ENCODE peak calls at places on chromosomes 16 and 17, in six cellular contexts. T is GM23338, W is neural progenitor cell, F is OCI-LY7, G is MM.1S, C is hepatocyte. Y is an unnamed sample.

GRCh38 chr17:77874303-77875050 is 84.0 kb upstream of the TNRC6C start:
- DNase-seq in T (no peak), W (no peak), F (no peak), G (no peak), C (no peak), Y (no peak)

GRCh38 chr16:51549836-51550235 is 398.8 kb upstream of the SALL1 start:
- DNase-seq in T (no peak), W (no peak), F (no peak), G (no peak), C (no peak), Y (no peak)

GRCh38 chr17:1644493-1645206 is 882 bp downstream of the SCARF1 start:
- DNase-seq in T (no peak), W (no peak), F (no peak), G (no peak), C (no peak), Y (peak; percentile 55)

GRCh38 chr17:27845264-27846041 is 45.1 kb upstream of the NOS2 start:
- DNase-seq in T (no peak), W (no peak), F (no peak), G (no peak), C (peak; percentile 46), Y (no peak)

GRCh38 chr17:82674656-82675475 is 23.6 kb downstream of the RAB40B start:
- DNase-seq in T (no peak), W (no peak), F (peak; percentile 26), G (no peak), C (no peak), Y (no peak)

GRCh38 chr17:67200727-67201301 is 44.2 kb downstream of the HELZ start:
- DNase-seq in T (peak; percentile 58), W (peak; percentile 12), F (no peak), G (no peak), C (no peak), Y (peak; percentile 53)

GRCh38 chr17:82097187-82097918 is 683 bp downstream of the FASN start:
- DNase-seq in T (peak; percentile 25), W (peak; percentile 74), F (peak; percentile 58), G (peak; percentile 30), C (peak; percentile 78), Y (peak; percentile 31)

GRCh38 chr17:4485676-4486646 is 12.7 kb upstream of the SPNS2 start:
- DNase-seq in T (no peak), W (no peak), F (no peak), G (no peak), C (no peak), Y (no peak)

GRCh38 chr16:17222756-17223411 is 247.9 kb downstream of the XYLT1 start:
- DNase-seq in T (peak; percentile 34), W (no peak), F (no peak), G (no peak), C (no peak), Y (no peak)

GRCh38 chr17:38605230-38605851 is 411 bp downstream of the SRCIN1 start:
- DNase-seq in T (peak; percentile 82), W (peak; percentile 89), F (no peak), G (no peak), C (peak; percentile 41), Y (no peak)

GRCh38 chr16:87698241-87698640 is 67.5 kb downstream of the KLHDC4 start:
- DNase-seq in T (no peak), W (no peak), F (peak; percentile 89), G (no peak), C (no peak), Y (no peak)

GRCh38 chr16:49620158-49620867 is 235.6 kb downstream of the ZNF423 start:
- DNase-seq in T (no peak), W (no peak), F (no peak), G (no peak), C (peak; percentile 89), Y (peak; percentile 33)

GRCh38 chr17:4444782-4445473 is 11.2 kb downstream of the SPNS3 start:
- DNase-seq in T (no peak), W (no peak), F (no peak), G (no peak), C (no peak), Y (peak; percentile 71)

GRCh38 chr16:67166035-67166882 is 1.7 kb downstream of the HSF4 start:
- DNase-seq in T (no peak), W (no peak), F (no peak), G (no peak), C (no peak), Y (no peak)

DNA sequence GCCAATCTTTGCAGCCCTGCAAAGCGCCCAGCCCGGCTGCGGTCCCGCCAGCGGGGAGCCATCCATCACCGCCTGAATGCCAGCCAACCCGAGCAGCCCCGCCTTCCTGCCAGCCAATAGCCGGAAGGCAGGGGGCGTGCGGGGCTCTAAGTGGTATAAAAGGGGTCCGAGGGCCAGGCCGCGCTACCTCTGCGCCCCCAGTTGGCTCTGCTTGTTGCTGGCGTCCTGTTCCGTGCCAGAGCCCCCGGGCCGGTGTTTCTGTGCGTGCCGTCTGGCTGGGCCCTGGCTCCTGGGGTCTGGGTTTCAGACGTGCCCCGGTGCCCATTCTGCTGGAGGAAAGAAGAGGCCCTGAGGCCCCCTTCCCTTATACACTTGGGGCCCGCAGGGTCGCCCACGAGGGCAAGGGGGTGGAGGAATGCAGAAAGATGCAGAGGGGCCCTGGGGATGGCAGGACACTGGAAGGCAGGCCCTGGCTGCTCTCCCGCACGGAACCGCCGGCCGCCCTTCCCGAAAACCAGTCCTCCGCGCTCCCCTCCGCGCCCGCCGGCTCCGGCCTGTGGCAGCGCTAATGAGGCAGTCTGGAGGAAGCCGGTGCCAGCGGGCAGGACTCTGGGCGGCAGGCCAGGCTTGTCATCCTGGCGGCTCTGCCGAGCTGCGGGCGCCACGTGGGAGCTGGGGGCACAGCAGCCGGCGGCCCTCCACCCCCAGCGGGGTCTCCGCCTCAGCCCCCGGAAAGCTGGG is 14.0 kb downstream of the COPZ2 start:
- DNase-seq in T (peak; percentile 95), W (peak; percentile 93), F (peak; percentile 71), G (peak; percentile 69), C (peak; percentile 83), Y (peak; percentile 94)
- TF ChIP-seq EZH2phosphoT487 in T (no peak), W (no peak), F (no peak), G (no peak), C (no peak), Y (no peak)

GRCh38 chr17:55284001-55284884 is 19.5 kb downstream of the HLF start:
- DNase-seq in T (no peak), W (no peak), F (peak; percentile 13), G (no peak), C (no peak), Y (no peak)

GRCh38 chr17:55284944-55285339 is 20.2 kb downstream of the HLF start:
- DNase-seq in T (no peak), W (no peak), F (no peak), G (no peak), C (no peak), Y (no peak)

GRCh38 chr17:55281592-55282378 is 17.0 kb downstream of the HLF start:
- DNase-seq in T (no peak), W (no peak), F (no peak), G (no peak), C (no peak), Y (no peak)

GRCh38 chr17:55282379-55282702 is 17.6 kb downstream of the HLF start:
- DNase-seq in T (no peak), W (no peak), F (no peak), G (no peak), C (no peak), Y (no peak)

GRCh38 chr17:55283256-55283965 is 18.7 kb downstream of the HLF start:
- DNase-seq in T (no peak), W (no peak), F (no peak), G (no peak), C (no peak), Y (no peak)
- H3K27ac ChIP-seq in T (no peak overlapping the region), W (no peak overlapping the region), F (no peak overlapping the region), G (no peak overlapping the region), C (no peak overlapping the region), Y (no peak overlapping the region)

GRCh38 chr17:39738568-39738901 is 797 bp downstream of the GRB7 start:
- DNase-seq in T (peak; percentile 79), W (peak; percentile 58), F (no peak), G (peak; percentile 77), C (peak; percentile 69), Y (peak; percentile 48)

GRCh38 chr17:39740357-39741111 is 2.8 kb downstream of the GRB7 start:
- DNase-seq in T (peak; percentile 95), W (no peak), F (no peak), G (no peak), C (peak; percentile 75), Y (peak; percentile 82)

GRCh38 chr17:39739885-39740356 is 2.2 kb downstream of the GRB7 start:
- DNase-seq in T (peak; percentile 55), W (peak; percentile 18), F (no peak), G (no peak), C (peak; percentile 35), Y (peak; percentile 28)

GRCh38 chr17:39737761-39738567 is at the start of gene GRB7:
- DNase-seq in T (peak; percentile 82), W (peak; percentile 52), F (no peak), G (peak; percentile 75), C (peak; percentile 85), Y (peak; percentile 73)

DNA sequence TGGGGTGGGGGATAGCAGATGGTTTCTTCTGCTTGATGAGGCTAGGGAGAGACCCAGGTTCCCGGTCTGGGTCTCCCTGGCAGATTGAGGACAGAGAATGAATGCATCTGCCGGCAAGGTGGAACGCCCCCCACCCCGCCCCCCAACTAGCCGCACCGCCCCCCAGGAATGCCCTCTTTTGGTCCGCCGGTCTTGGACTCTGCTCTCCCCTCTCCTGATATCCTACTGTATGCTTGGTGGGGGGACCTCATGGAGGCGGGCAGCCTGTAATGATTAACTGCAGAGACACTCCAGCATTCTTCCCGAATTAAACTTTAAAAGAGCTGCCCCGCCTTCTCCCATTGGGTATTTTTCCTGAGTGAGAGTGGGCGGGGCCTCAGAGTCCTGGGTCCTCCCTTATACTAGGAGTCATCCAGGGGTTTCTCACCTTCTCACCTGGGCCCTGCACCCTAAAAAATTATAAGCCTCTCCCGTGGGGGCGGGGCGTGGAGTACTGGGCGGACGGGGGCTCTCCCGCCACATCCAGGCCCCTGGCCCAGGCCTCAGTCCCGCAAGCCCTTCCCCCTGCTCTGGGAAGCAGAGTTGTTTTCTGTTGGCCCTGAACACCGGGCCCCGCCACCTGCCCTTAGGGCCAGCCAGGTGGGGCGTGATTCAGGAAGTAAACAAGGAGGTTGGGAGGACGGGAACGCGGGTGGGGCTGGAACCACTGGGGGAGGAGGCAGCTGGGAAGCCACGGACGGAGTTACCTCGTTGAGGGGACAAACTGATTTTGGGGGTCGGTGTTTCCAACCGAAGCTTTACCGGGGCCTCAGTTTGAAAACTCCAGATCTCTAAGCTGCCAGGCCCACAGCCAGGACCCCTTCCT is 1.5 kb downstream of the GRB7 start:
- DNase-seq in T (peak; percentile 93), W (peak; percentile 73), F (peak; percentile 45), G (no peak), C (peak; percentile 94), Y (peak; percentile 72)
- TF ChIP-seq EZH2phosphoT487 in T (no peak), W (no peak), F (no peak), G (no peak), C (no peak), Y (no peak)

GRCh38 chr17:76866203-76866602 is 2.0 kb upstream of the MGAT5B start:
- DNase-seq in T (no peak), W (no peak), F (no peak), G (no peak), C (no peak), Y (no peak)
- H3K27ac ChIP-seq in T (no peak overlapping the region), W (no peak overlapping the region), F (no peak overlapping the region), G (no peak overlapping the region), C (no peak overlapping the region), Y (no peak overlapping the region)

GRCh38 chr16:694863-695354 is 4.7 kb upstream of the WDR24 start:
- DNase-seq in T (no peak), W (no peak), F (no peak), G (no peak), C (no peak), Y (no peak)
- TF ChIP-seq EZH2phosphoT487 in T (no peak), W (peak; percentile 64), F (peak; percentile 84), G (no peak), C (no peak), Y (no peak)

GRCh38 chr16:4110065-4110464 is 6.2 kb downstream of the ADCY9 start:
- DNase-seq in T (no peak), W (no peak), F (no peak), G (no peak), C (no peak), Y (no peak)
- H3K27ac ChIP-seq in T (no peak overlapping the region), W (no peak overlapping the region), F (no peak overlapping the region), G (no peak overlapping the region), C (no peak overlapping the region), Y (no peak overlapping the region)